ENCODE peak calls at places on chromosomes 3 and 15, in seven cellular contexts. Y is glutamatergic neuron; H is stimulated activated CD8-positive, alpha-beta memory T cell treated with anti-CD3 and anti-CD28 coated beads, Interleukin-7, amount 100 ng/mL, for 24 hours; K is NCI-H1092 treated with DMSO at 0.1 percent for 48 hours; F is left ventricle myocardium inferior; L is fibroblast of mammary gland; I is GM18507. A is an unnamed sample.

GRCh38 chr3:101383656-101384055 is 63.3 kb upstream of the IMPG2 start:
- DNase-seq in Y (no peak), H (no peak), K (no peak), F (no peak), L (no peak), I (no peak), A (no peak)

GRCh38 chr3:187072582-187072981 is 66.7 kb downstream of the RPL39L start:
- DNase-seq in Y (no peak), H (no peak), K (no peak), F (no peak), L (no peak), I (no peak), A (no peak)

GRCh38 chr15:80946576-80946975 is 43.0 kb downstream of the MESD start:
- DNase-seq in Y (peak), H (no peak), K (no peak), F (no peak), L (no peak), I (no peak), A (no peak)

GRCh38 chr3:94990952-94991705 is 928.3 kb downstream of the NSUN3 start:
- DNase-seq in Y (no peak), H (no peak), K (no peak), F (no peak), L (no peak), I (no peak), A (no peak)

GRCh38 chr15:52331490-52332240 is 36.1 kb upstream of the MYO5C start:
- DNase-seq in Y (no peak), H (peak), K (no peak), F (no peak), L (peak), I (peak), A (peak)

GRCh38 chr3:73378207-73378606 is 246.5 kb downstream of the PDZRN3 start:
- DNase-seq in Y (no peak), H (no peak), K (no peak), F (no peak), L (no peak), I (no peak), A (no peak)

GRCh38 chr3:19427417-19428149 is 279.3 kb downstream of the KCNH8 start:
- DNase-seq in Y (no peak), H (no peak), K (no peak), F (no peak), L (no peak), I (no peak), A (no peak)

GRCh38 chr3:172133830-172134229 is 94.5 kb downstream of the FNDC3B start:
- DNase-seq in Y (no peak), H (no peak), K (no peak), F (no peak), L (no peak), I (no peak), A (no peak)

GRCh38 chr15:88701561-88702095 is 62.8 kb downstream of the ISG20 start:
- DNase-seq in Y (no peak), H (no peak), K (no peak), F (no peak), L (no peak), I (peak), A (peak)